ENCODE peak calls at places on chromosomes 12 and 14, in ten cellular contexts. F is stomach, O is fibroblast of lung, T is WERI-Rb-1, B is left lung, M is heart left ventricle, X is breast epithelium, D is mucosa of descending colon, G is testis, V is GM12878. J is an unnamed sample. For H3K36me3, the result is how much of the 10 kb centered on the place peaks cover.

GRCh38 chr14:49363926-49364751 is 222.0 kb downstream of the RPS29 start:
- DNase-seq in F (no peak), O (no peak), T (no peak), B (no peak), M (no peak), X (no peak), D (no peak), G (no peak), V (no peak), J (no peak)

GRCh38 chr14:101535808-101536207 is 25.5 kb upstream of the DIO3 start:
- DNase-seq in F (no peak), O (no peak), T (no peak), B (no peak), M (no peak), X (no peak), D (no peak), G (no peak), V (no peak), J (no peak)

GRCh38 chr12:26854028-26854387 is 21.0 kb upstream of the ITPR2 start:
- DNase-seq in F (no peak), O (no peak), T (no peak), B (no peak), M (no peak), X (no peak), D (no peak), G (no peak), V (no peak), J (no peak)

GRCh38 chr12:124474709-124475108 is 92.7 kb downstream of the NCOR2 start:
- DNase-seq in F (no peak), O (no peak), T (no peak), B (no peak), M (peak), X (no peak), D (no peak), G (peak), V (no peak), J (no peak)

GRCh38 chr12:48978291-48978740 is at the start of gene WNT1:
- DNase-seq in F (no peak), O (no peak), T (no peak), B (no peak), M (peak), X (no peak), D (peak), G (no peak), V (no peak), J (no peak)

GRCh38 chr12:5083955-5084849 is 40.5 kb downstream of the KCNA5 start:
- DNase-seq in F (no peak), O (peak), T (no peak), B (no peak), M (no peak), X (no peak), D (no peak), G (peak), V (peak), J (peak)

GRCh38 chr12:96190403-96191170 is 3.6 kb upstream of the ELK3 start:
- DNase-seq in F (no peak), O (no peak), T (no peak), B (no peak), M (no peak), X (no peak), D (no peak), G (no peak), V (no peak), J (no peak)

GRCh38 chr12:6363330-6364036 is 11.9 kb downstream of the SCNN1A start:
- DNase-seq in F (peak), O (peak), T (no peak), B (peak), M (peak), X (peak), D (peak), G (peak), V (no peak), J (peak)

GRCh38 chr12:13228579-13228978 is 32.1 kb downstream of the EMP1 start:
- DNase-seq in F (no peak), O (no peak), T (no peak), B (no peak), M (no peak), X (no peak), D (no peak), G (no peak), V (no peak), J (no peak)

GRCh38 chr12:24494401-24494800 is 454.5 kb downstream of the BCAT1 start:
- DNase-seq in F (no peak), O (no peak), T (no peak), B (no peak), M (no peak), X (no peak), D (no peak), G (no peak), V (no peak), J (no peak)

GRCh38 chr12:614727-615060 is 48.6 kb downstream of the NINJ2 start:
- DNase-seq in F (no peak), O (no peak), T (no peak), B (no peak), M (no peak), X (no peak), D (no peak), G (no peak), V (no peak), J (no peak)

GRCh38 chr14:81474685-81475324 is 58.8 kb downstream of the SEL1L start:
- DNase-seq in F (no peak), O (no peak), T (no peak), B (no peak), M (no peak), X (no peak), D (no peak), G (no peak), V (no peak), J (no peak)
- TF ChIP-seq CTCF in F (no peak), O (no peak), T (no peak), B (no peak), M (no peak), X (no peak), D (no peak), G (no peak), V (no peak), J (no peak)

GRCh38 chr12:111337371-111337770 is 31.5 kb downstream of the PHETA1 start:
- DNase-seq in F (no peak), O (no peak), T (no peak), B (no peak), M (no peak), X (no peak), D (no peak), G (no peak), V (no peak), J (no peak)
- H3K36me3 ChIP-seq in F (under half), O (under half), T (under half), B (under half), M (under half), X (under half), D (under half), G (under half), V (under half), J (under half)

DNA sequence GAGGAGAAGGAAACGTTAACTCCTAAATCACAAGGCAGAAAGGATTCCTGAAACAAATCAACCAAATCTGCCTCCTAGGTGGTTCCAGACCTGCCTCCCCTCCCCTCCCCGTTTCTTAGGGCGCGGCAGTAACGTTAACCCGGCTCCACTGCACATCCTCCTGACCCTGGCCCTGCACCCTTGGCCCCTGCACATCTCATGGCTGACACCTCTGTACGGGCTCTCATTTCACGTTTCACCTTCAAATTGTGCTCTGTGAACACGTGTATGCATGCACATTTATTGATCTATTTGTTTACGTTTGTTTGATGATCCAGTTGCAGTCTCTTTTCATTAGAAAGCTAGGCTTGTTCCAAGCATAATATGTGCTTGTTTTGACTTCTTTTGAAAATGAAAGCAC is 358.1 kb downstream of the ADGRD1 start:
- DNase-seq in F (no peak), O (no peak), T (no peak), B (no peak), M (no peak), X (no peak), D (no peak), G (no peak), V (no peak), J (no peak)
- H3K4me3 ChIP-seq in F (no peak), O (no peak), T (no peak), B (no peak), M (no peak), X (no peak), D (no peak), G (no peak), V (no peak), J (no peak)

DNA sequence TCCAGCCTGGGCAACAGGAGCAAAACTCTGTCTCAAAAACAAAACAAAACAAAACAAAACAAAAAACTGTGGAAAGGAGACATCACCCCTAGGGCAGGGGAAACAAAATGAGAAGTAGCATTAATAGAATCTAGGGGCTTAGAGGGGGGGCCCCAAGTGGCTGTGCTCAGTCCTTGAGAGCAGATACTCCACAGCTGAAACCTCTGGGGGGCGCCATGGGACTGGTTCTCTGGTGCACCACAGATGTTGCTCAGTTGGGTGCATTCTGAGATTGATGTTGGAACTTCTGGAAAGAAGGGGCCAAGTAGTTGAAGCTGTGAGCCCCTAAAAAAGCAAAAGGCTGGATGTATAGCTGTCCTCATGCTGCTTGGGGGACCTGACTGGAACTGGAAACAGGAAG is 11.8 kb upstream of the SYNE2 start:
- DNase-seq in F (peak), O (no peak), T (peak), B (peak), M (no peak), X (no peak), D (no peak), G (peak), V (no peak), J (no peak)
- TF ChIP-seq CTCF in F (no peak), O (no peak), T (peak), B (no peak), M (peak), X (no peak), D (no peak), G (no peak), V (no peak), J (no peak)

DNA sequence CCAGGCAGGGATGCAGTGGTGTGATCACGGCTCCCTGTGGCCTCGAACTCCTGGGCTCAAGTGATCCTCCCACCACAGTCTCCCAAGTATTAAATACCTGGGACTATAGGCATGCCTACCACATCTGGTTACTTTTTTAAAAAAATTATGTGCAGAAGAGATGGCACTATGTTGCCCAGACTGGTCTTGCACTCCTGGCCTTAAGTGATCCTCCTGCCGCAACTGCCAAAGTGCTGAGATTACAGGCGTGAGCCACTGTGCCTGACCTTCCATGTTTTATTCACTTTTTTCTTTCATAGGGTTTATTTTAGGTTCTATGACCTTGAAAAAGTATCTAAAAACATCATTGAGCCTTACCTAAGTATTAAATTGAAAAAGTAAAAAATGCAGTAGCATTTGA is 16.4 kb downstream of the MSRB3 start:
- DNase-seq in F (no peak), O (no peak), T (no peak), B (no peak), M (no peak), X (no peak), D (no peak), G (no peak), V (no peak), J (no peak)
- H3K36me3 ChIP-seq in F (under half), O (under half), T (under half), B (under half), M (under half), X (under half), D (under half), G (under half), V (under half), J (under half)

GRCh38 chr14:71710001-71710400 is 222.2 kb upstream of the RGS6 start:
- DNase-seq in F (no peak), O (no peak), T (no peak), B (no peak), M (no peak), X (no peak), D (no peak), G (no peak), V (no peak), J (no peak)

GRCh38 chr14:71713061-71713850 is 219.0 kb upstream of the RGS6 start:
- DNase-seq in F (no peak), O (peak), T (no peak), B (no peak), M (no peak), X (no peak), D (no peak), G (no peak), V (no peak), J (no peak)

GRCh38 chr14:71712478-71712877 is 219.8 kb upstream of the RGS6 start:
- DNase-seq in F (no peak), O (no peak), T (no peak), B (no peak), M (no peak), X (no peak), D (no peak), G (no peak), V (no peak), J (no peak)

GRCh38 chr14:71711131-71711530 is 221.1 kb upstream of the RGS6 start:
- DNase-seq in F (no peak), O (no peak), T (no peak), B (no peak), M (no peak), X (no peak), D (no peak), G (no peak), V (no peak), J (no peak)

DNA sequence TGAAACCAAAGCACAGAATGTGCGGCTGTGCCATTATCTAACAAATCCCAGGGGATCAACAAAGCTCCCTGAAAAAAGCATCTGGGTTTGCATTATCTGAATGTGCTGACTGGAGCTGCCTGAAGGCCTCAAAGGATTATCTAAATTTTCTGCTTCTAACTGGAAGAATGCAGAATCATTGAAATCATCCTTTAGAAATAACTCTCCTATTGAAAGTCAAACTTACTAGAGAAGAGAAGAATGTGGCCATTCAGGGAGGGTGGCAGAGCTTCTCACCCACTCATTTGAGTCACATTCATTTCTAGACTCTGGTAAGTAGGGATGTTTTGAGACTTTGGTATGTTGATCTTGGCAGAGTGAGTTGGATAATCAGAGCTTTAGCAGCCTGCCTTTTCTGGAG is 220.6 kb upstream of the RGS6 start:
- DNase-seq in F (no peak), O (peak), T (no peak), B (no peak), M (no peak), X (no peak), D (no peak), G (no peak), V (no peak), J (no peak)
- H3K4me3 ChIP-seq in F (no peak), O (no peak), T (no peak), B (no peak), M (no peak), X (no peak), D (no peak), G (no peak), V (no peak), J (no peak)

GRCh38 chr14:54715811-54716210 is 148.9 kb downstream of the SAMD4A start:
- DNase-seq in F (no peak), O (no peak), T (no peak), B (no peak), M (no peak), X (no peak), D (no peak), G (no peak), V (no peak), J (no peak)

GRCh38 chr14:54713364-54713763 is 146.4 kb downstream of the SAMD4A start:
- DNase-seq in F (no peak), O (peak), T (no peak), B (no peak), M (no peak), X (no peak), D (no peak), G (no peak), V (no peak), J (no peak)

GRCh38 chr14:54712371-54712998 is 145.6 kb downstream of the SAMD4A start:
- DNase-seq in F (no peak), O (peak), T (no peak), B (no peak), M (no peak), X (no peak), D (no peak), G (peak), V (no peak), J (no peak)

GRCh38 chr14:54718046-54718445 is 151.1 kb downstream of the SAMD4A start:
- DNase-seq in F (no peak), O (peak), T (no peak), B (no peak), M (no peak), X (no peak), D (no peak), G (no peak), V (no peak), J (no peak)

DNA sequence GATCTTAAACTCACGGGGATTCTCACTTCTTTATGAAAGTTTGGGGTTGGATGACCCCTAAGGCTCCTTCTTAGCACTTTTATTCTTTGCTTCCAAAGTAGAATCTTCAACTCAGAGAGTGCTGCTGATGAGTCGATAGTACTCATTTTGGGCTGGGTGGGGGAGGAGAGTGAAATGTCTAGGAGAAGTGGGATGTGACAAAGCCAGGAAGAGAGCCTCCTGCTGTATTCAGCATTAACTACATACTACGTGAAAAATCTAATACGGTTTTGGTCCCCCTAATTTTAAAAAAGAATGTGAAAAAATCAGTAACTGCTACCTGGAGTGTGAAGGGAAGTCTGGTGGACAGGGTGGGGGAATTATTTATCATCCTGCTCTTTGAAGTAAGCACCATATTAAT is 148.3 kb downstream of the SAMD4A start:
- DNase-seq in F (no peak), O (peak), T (no peak), B (no peak), M (no peak), X (no peak), D (no peak), G (no peak), V (no peak), J (no peak)
- TF ChIP-seq CTCF in F (no peak), O (peak), T (no peak), B (no peak), M (no peak), X (no peak), D (no peak), G (no peak), V (no peak), J (no peak)

GRCh38 chr12:92854344-92854743 is 74.8 kb downstream of the EEA1 start:
- DNase-seq in F (no peak), O (no peak), T (no peak), B (no peak), M (no peak), X (no peak), D (no peak), G (no peak), V (no peak), J (no peak)
- H3K36me3 ChIP-seq in F (under half), O (under half), T (under half), B (under half), M (under half), X (under half), D (under half), G (under half), V (under half), J (under half)

GRCh38 chr12:117968826-117969659 is at the start of gene KSR2:
- DNase-seq in F (peak), O (no peak), T (peak), B (peak), M (no peak), X (peak), D (peak), G (peak), V (no peak), J (peak)
- H3K4me3 ChIP-seq in F (peak), O (peak), T (peak), B (peak), M (peak), X (peak), D (peak), G (peak), V (peak), J (peak)

J was measured in body of pancreas.